ENCODE peak calls at places on chromosomes 16 and 17, in seven cellular contexts. D is bronchial epithelial cell; H is naive thymus-derived CD4-positive, alpha-beta T cell; C is heart right ventricle; N is OCI-LY7; L is GM23338; S is suprapubic skin. U is an unnamed sample. For H3K36me3, the result is how much of the 10 kb centered on the place peaks cover.

GRCh38 chr16:19524356-19524865 is 669 bp downstream of the CCP110 start:
- DNase-seq in L (peak), C (no peak), D (no peak), S (no peak), H (peak), N (peak), U (no peak)

GRCh38 chr17:55341432-55341831 is 76.7 kb downstream of the HLF start:
- DNase-seq in N (no peak), D (peak), H (no peak), L (no peak), C (no peak), S (no peak), U (no peak)

GRCh38 chr16:9072806-9073341 is 18.6 kb upstream of the HAPSTR1 start:
- DNase-seq in C (no peak), D (peak), H (no peak), S (no peak), L (no peak), N (peak), U (no peak)

GRCh38 chr17:73770115-73770848 is 126.0 kb upstream of the SDK2 start:
- DNase-seq in N (no peak), S (no peak), H (no peak), L (no peak), D (peak), C (peak), U (peak)

GRCh38 chr17:34998205-34998604 is 17.9 kb downstream of the LIG3 start:
- DNase-seq in H (peak), C (peak), N (peak), L (peak), S (peak), D (peak), U (peak)

GRCh38 chr17:21815352-21816063 is 123.2 kb downstream of the KCNJ18 start:
- DNase-seq in C (no peak), L (no peak), S (no peak), N (no peak), H (no peak), D (no peak), U (no peak)

GRCh38 chr17:81057079-81057730 is 22.3 kb downstream of the BAIAP2 start:
- DNase-seq in S (peak), H (no peak), D (peak), N (no peak), C (peak), L (no peak), U (peak)

GRCh38 chr16:66358231-66358630 is 8.3 kb upstream of the CDH5 start:
- DNase-seq in S (no peak), N (no peak), C (no peak), L (no peak), H (no peak), D (peak), U (no peak)

GRCh38 chr16:66904846-66905632 is 13.6 kb downstream of the CDH16 start:
- DNase-seq in C (no peak), N (no peak), D (peak), H (no peak), S (no peak), L (no peak), U (no peak)

GRCh38 chr17:12134587-12134986 is 113.9 kb downstream of the MAP2K4 start:
- DNase-seq in L (no peak), S (no peak), N (no peak), D (no peak), C (no peak), H (no peak), U (no peak)

GRCh38 chr16:2969545-2970521 is 685 bp downstream of the PAQR4 start:
- DNase-seq in C (peak), H (peak), D (peak), N (peak), S (no peak), L (peak), U (no peak)

GRCh38 chr17:73430848-73431247 is 119.0 kb upstream of the CDC42EP4 start:
- DNase-seq in H (no peak), C (no peak), S (no peak), L (no peak), D (no peak), N (peak), U (peak)

GRCh38 chr17:7136266-7136877 is 21.8 kb upstream of the ASGR2 start:
- DNase-seq in N (peak), S (peak), H (peak), L (peak), D (peak), C (peak), U (peak)

GRCh38 chr17:7132511-7133094 is 18.0 kb upstream of the ASGR2 start:
- DNase-seq in L (peak), D (no peak), S (no peak), C (no peak), H (peak), N (peak), U (no peak)

GRCh38 chr17:7133424-7133823 is 18.8 kb upstream of the ASGR2 start:
- DNase-seq in N (peak), D (no peak), H (peak), C (peak), S (no peak), L (peak), U (no peak)

GRCh38 chr17:7130626-7131467 is 16.2 kb upstream of the ASGR2 start:
- DNase-seq in C (no peak), S (no peak), D (no peak), L (no peak), H (no peak), N (peak), U (no peak)

DNA sequence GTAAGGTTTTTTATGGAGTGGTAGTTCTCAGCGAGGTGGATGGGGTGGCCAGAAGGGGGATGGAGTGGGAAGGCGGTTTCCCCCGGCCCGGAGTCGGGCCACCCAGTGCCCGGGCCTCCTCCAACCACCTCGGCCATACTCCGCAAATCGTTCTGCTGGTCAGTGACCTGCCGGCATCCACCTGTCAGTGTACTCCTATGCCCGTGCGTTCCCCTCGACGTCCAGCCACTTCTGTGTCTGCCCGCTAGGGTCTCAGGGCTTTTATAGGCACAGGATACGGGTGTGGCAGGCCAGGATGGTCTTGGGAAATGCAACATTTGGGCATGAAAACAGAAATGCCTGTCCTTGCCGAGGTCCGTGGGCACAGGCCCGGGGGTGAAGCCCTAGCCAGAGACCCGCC is 19.3 kb upstream of the ASGR2 start:
- DNase-seq in D (no peak), S (no peak), N (no peak), C (no peak), H (no peak), L (peak), U (no peak)
- H3K36me3 ChIP-seq in D (under half), S (under half), N (under half), C (under half), H (under half), L (under half), U (under half)

GRCh38 chr17:33390479-33391027 is 97.5 kb upstream of the ASIC2 start:
- DNase-seq in C (no peak), D (no peak), L (no peak), N (no peak), S (no peak), H (no peak), U (no peak)
- H3K36me3 ChIP-seq in C (under half), D (under half), L (under half), N (under half), S (under half), H (under half), U (under half)

DNA sequence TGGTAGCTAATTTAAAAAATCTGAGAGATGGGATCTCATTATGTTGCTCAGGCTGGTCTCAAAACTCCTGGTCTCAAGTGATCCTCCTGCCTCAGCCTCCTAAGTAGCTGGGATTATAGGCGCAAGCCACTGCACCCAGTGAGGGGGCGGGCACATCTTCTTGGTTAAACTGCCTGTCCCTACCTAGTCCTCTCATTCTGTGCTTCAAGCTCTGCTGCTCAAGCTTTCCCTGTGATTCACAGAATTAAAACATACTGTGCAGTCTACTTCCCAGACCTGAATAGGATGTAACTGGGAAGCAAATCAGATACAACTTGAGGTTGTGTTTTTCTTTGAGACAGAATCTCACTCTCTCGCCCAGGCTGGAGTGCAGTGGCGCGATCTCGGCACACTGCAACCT is 2.3 kb downstream of the MRPL38 start:
- DNase-seq in H (no peak), L (no peak), S (no peak), C (no peak), D (no peak), N (no peak), U (no peak)
- H3K36me3 ChIP-seq in H (under half), L (under half), S (under half), C (under half), D (under half), N (half or more), U (under half)

GRCh38 chr16:72270531-72270930 is 98.6 kb upstream of the PMFBP1 start:
- DNase-seq in H (no peak), L (no peak), D (no peak), N (no peak), S (no peak), C (no peak), U (no peak)

GRCh38 chr16:72277749-72278148 is 105.8 kb upstream of the PMFBP1 start:
- DNase-seq in N (no peak), D (no peak), L (no peak), H (no peak), S (no peak), C (no peak), U (no peak)

GRCh38 chr16:72271841-72272240 is 99.9 kb upstream of the PMFBP1 start:
- DNase-seq in D (no peak), L (no peak), S (no peak), N (no peak), C (no peak), H (no peak), U (no peak)
- H3K36me3 ChIP-seq in D (under half), L (under half), S (under half), N (under half), C (under half), H (under half), U (under half)

DNA sequence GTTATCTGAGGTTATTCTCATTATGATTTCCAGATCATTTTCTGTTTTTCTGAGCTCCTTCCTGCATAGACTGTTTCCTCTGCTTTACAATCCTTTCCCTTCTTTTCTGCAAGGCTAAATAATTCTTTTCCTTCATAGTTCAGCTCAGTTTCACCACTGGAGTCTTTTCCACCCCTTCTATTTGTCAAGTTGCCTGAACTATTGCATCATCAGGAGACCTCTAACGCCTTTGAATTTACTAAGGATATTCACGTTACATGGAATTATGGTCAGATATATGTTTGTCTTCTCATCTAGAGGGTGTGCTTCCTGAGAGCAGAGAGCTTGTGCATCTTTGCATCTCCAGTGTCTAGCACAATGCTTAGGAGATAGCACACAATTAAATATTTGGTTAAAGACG is 140.4 kb upstream of the CA10 start:
- DNase-seq in S (no peak), L (no peak), H (no peak), N (no peak), D (no peak), C (no peak), U (no peak)
- H3K36me3 ChIP-seq in S (under half), L (under half), H (under half), N (under half), D (under half), C (under half), U (under half)

GRCh38 chr16:31886227-31886626 is 12.6 kb downstream of the ZNF267 start:
- DNase-seq in H (no peak), L (no peak), N (no peak), S (no peak), D (no peak), C (no peak), U (no peak)
- H3K36me3 ChIP-seq in H (under half), L (under half), N (half or more), S (under half), D (under half), C (under half), U (under half)

DNA sequence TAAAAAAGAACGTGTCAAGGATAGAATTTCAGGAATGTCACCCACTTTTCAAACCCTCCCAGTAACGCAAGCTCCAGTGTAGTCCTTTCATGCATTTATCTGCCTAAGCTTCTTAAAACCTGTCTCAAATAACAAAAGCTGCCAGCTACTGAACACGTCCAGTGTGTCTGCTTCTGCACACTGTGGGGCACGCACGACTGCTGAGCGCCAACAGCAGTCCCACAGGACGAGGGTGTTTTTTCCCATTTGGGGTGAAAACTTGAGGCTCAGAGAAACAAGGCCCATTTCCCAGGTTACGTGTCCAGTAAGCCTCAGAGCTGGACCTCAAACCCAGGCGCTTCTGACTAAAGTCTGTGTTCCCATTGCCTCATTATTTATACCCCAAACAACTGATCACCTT is 17.2 kb downstream of the NTAN1 start:
- DNase-seq in L (no peak), S (no peak), C (no peak), N (no peak), H (no peak), D (no peak), U (no peak)
- H3K36me3 ChIP-seq in L (under half), S (half or more), C (under half), N (half or more), H (half or more), D (under half), U (under half)

GRCh38 chr17:60652484-60653247 is 25.0 kb upstream of the BCAS3 start:
- DNase-seq in N (peak), L (no peak), S (no peak), D (no peak), C (no peak), H (no peak), U (no peak)

GRCh38 chr17:60653569-60653968 is 24.1 kb upstream of the BCAS3 start:
- DNase-seq in N (no peak), C (no peak), H (no peak), L (no peak), D (no peak), S (no peak), U (no peak)

GRCh38 chr17:60646701-60647100 is 30.9 kb upstream of the BCAS3 start:
- DNase-seq in C (no peak), N (no peak), D (no peak), S (no peak), L (no peak), H (no peak), U (no peak)

GRCh38 chr17:60645918-60646523 is 31.6 kb upstream of the BCAS3 start:
- DNase-seq in C (no peak), D (no peak), N (no peak), H (no peak), S (no peak), L (no peak), U (no peak)

DNA sequence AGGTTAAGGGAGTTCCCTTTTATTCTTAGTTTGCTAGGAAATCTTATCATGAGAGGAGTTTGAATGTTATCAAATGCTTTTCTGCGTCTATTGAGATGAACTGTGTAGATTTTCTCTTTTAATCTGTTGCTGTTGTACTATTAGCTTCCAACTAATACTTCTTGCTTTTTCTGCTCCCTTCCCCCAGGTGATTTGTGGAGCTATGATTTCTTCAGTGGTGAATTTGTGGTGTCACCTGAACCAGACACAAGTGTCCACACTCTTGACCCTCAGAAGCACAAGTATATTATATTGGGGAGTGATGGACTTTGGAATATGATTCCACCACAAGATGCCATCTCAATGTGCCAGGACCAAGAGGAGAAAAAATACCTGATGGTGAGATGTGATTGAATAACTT is 29.9 kb upstream of the BCAS3 start:
- DNase-seq in D (no peak), S (no peak), L (no peak), N (no peak), C (no peak), H (no peak), U (no peak)
- H3K36me3 ChIP-seq in D (under half), S (under half), L (under half), N (under half), C (under half), H (under half), U (under half)

U was measured in testis.